ENCODE peak calls at places on chromosomes 13 and 19, in nine cellular contexts. V, G, R, F, M, P, N, A and Y are unnamed samples.

GRCh38 chr19:55536951-55537740 is at the start of gene SBK2:
- DNase-seq in V (no peak), G (no peak), R (no peak), F (no peak), M (no peak), P (no peak), N (no peak), A (no peak), Y (no peak)

GRCh38 chr13:94620286-94620896 is 18.7 kb downstream of the GPR180 start:
- DNase-seq in V (no peak), G (no peak), R (peak; percentile 46), F (peak; percentile 25), M (no peak), P (no peak), N (no peak), A (no peak), Y (no peak)

GRCh38 chr19:46173886-46174475 is 25.9 kb downstream of the IGFL2 start:
- DNase-seq in V (no peak), G (no peak), R (no peak), F (no peak), M (no peak), P (no peak), N (no peak), A (no peak), Y (no peak)

GRCh38 chr13:49908637-49909036 is 27.5 kb downstream of the SPRYD7 start:
- DNase-seq in V (no peak), G (no peak), R (no peak), F (no peak), M (no peak), P (no peak), N (no peak), A (no peak), Y (no peak)

GRCh38 chr19:11400695-11401291 is 16.7 kb upstream of the EPOR start:
- DNase-seq in V (no peak), G (no peak), R (no peak), F (peak; percentile 19), M (no peak), P (no peak), N (no peak), A (no peak), Y (no peak)

GRCh38 chr19:34288381-34288780 is 34.0 kb downstream of the GARRE1 start:
- DNase-seq in V (no peak), G (no peak), R (no peak), F (no peak), M (no peak), P (no peak), N (no peak), A (no peak), Y (no peak)

GRCh38 chr19:19488041-19488874 is 27.1 kb downstream of the TSSK6 start:
- DNase-seq in V (no peak), G (no peak), R (peak; percentile 45), F (no peak), M (peak; percentile 43), P (no peak), N (no peak), A (no peak), Y (no peak)

GRCh38 chr19:897442-898039 is 4.3 kb downstream of the RNU6-9 start:
- DNase-seq in V (no peak), G (no peak), R (no peak), F (no peak), M (no peak), P (no peak), N (no peak), A (no peak), Y (no peak)

GRCh38 chr13:56400774-56401173 is 739.9 kb upstream of the PRR20A start:
- DNase-seq in V (no peak), G (no peak), R (no peak), F (no peak), M (no peak), P (no peak), N (no peak), A (no peak), Y (no peak)

GRCh38 chr19:3046621-3047306 is 15.5 kb downstream of the TLE5 start:
- DNase-seq in V (no peak), G (no peak), R (peak; percentile 51), F (no peak), M (no peak), P (no peak), N (no peak), A (no peak), Y (no peak)

GRCh38 chr19:6196361-6196760 is 60.9 kb downstream of the ACSBG2 start:
- DNase-seq in V (no peak), G (no peak), R (no peak), F (no peak), M (no peak), P (no peak), N (no peak), A (no peak), Y (no peak)

GRCh38 chr13:35496011-35496410 is 19.5 kb upstream of the MAB21L1 start:
- DNase-seq in V (no peak), G (no peak), R (no peak), F (no peak), M (no peak), P (no peak), N (no peak), A (no peak), Y (no peak)